ENCODE peak calls at places on chromosomes 7 and 10, in ten cellular contexts. One of them, this sample, is unnamed.

GRCh38 chr10:30115391-30116253 is 56.2 kb upstream of the JCAD start:
- DNase-seq in CD8-positive, alpha-beta T cell: no peak
- DNase-seq in BJ: no peak
- DNase-seq in stimulated activated CD4-positive, alpha-beta T cell treated with anti-CD3 and anti-CD28 coated beads, TNF-alpha, amount 100 ng/mL, for 4 hours: no peak
- DNase-seq in activated naive CD8-positive, alpha-beta T cell treated with anti-CD3 and anti-CD28 coated beads, Interleukin-2, amount 50 U/mL, for 24 hours: no peak
- DNase-seq in adipocyte: no peak
- DNase-seq in NCI-H748 treated with DMSO at 0.1 percent for 48 hours: no peak
- DNase-seq in breast epithelium: no peak
- DNase-seq in neural progenitor cell: peak
- DNase-seq in putamen: peak
- DNase-seq in this sample: no peak

GRCh38 chr10:54880943-54881342 is 79.9 kb upstream of the PCDH15 start:
- DNase-seq in putamen: no peak
- DNase-seq in neural progenitor cell: peak
- DNase-seq in adipocyte: no peak
- DNase-seq in breast epithelium: no peak
- DNase-seq in CD8-positive, alpha-beta T cell: no peak
- DNase-seq in activated naive CD8-positive, alpha-beta T cell treated with anti-CD3 and anti-CD28 coated beads, Interleukin-2, amount 50 U/mL, for 24 hours: no peak
- DNase-seq in NCI-H748 treated with DMSO at 0.1 percent for 48 hours: no peak
- DNase-seq in BJ: no peak
- DNase-seq in stimulated activated CD4-positive, alpha-beta T cell treated with anti-CD3 and anti-CD28 coated beads, TNF-alpha, amount 100 ng/mL, for 4 hours: no peak
- DNase-seq in this sample: no peak

GRCh38 chr10:78811174-78811573 is 257.6 kb upstream of the ZMIZ1 start:
- DNase-seq in putamen: no peak
- DNase-seq in breast epithelium: no peak
- DNase-seq in NCI-H748 treated with DMSO at 0.1 percent for 48 hours: no peak
- DNase-seq in neural progenitor cell: no peak
- DNase-seq in adipocyte: no peak
- DNase-seq in BJ: no peak
- DNase-seq in stimulated activated CD4-positive, alpha-beta T cell treated with anti-CD3 and anti-CD28 coated beads, TNF-alpha, amount 100 ng/mL, for 4 hours: no peak
- DNase-seq in activated naive CD8-positive, alpha-beta T cell treated with anti-CD3 and anti-CD28 coated beads, Interleukin-2, amount 50 U/mL, for 24 hours: no peak
- DNase-seq in CD8-positive, alpha-beta T cell: no peak
- DNase-seq in this sample: no peak

GRCh38 chr7:29879609-29880008 is 73.3 kb downstream of the WIPF3 start:
- DNase-seq in NCI-H748 treated with DMSO at 0.1 percent for 48 hours: no peak
- DNase-seq in CD8-positive, alpha-beta T cell: no peak
- DNase-seq in breast epithelium: no peak
- DNase-seq in adipocyte: no peak
- DNase-seq in stimulated activated CD4-positive, alpha-beta T cell treated with anti-CD3 and anti-CD28 coated beads, TNF-alpha, amount 100 ng/mL, for 4 hours: no peak
- DNase-seq in activated naive CD8-positive, alpha-beta T cell treated with anti-CD3 and anti-CD28 coated beads, Interleukin-2, amount 50 U/mL, for 24 hours: peak
- DNase-seq in neural progenitor cell: no peak
- DNase-seq in BJ: no peak
- DNase-seq in putamen: no peak
- DNase-seq in this sample: no peak

GRCh38 chr7:111873963-111874693 is 311.8 kb upstream of the IMMP2L start:
- DNase-seq in stimulated activated CD4-positive, alpha-beta T cell treated with anti-CD3 and anti-CD28 coated beads, TNF-alpha, amount 100 ng/mL, for 4 hours: no peak
- DNase-seq in breast epithelium: no peak
- DNase-seq in putamen: peak
- DNase-seq in BJ: no peak
- DNase-seq in activated naive CD8-positive, alpha-beta T cell treated with anti-CD3 and anti-CD28 coated beads, Interleukin-2, amount 50 U/mL, for 24 hours: no peak
- DNase-seq in neural progenitor cell: no peak
- DNase-seq in CD8-positive, alpha-beta T cell: no peak
- DNase-seq in adipocyte: peak
- DNase-seq in NCI-H748 treated with DMSO at 0.1 percent for 48 hours: no peak
- DNase-seq in this sample: no peak

GRCh38 chr7:158997471-158997870 is 141.1 kb downstream of the DYNC2I1 start:
- DNase-seq in NCI-H748 treated with DMSO at 0.1 percent for 48 hours: no peak
- DNase-seq in BJ: no peak
- DNase-seq in breast epithelium: no peak
- DNase-seq in putamen: no peak
- DNase-seq in neural progenitor cell: no peak
- DNase-seq in adipocyte: no peak
- DNase-seq in CD8-positive, alpha-beta T cell: no peak
- DNase-seq in stimulated activated CD4-positive, alpha-beta T cell treated with anti-CD3 and anti-CD28 coated beads, TNF-alpha, amount 100 ng/mL, for 4 hours: no peak
- DNase-seq in activated naive CD8-positive, alpha-beta T cell treated with anti-CD3 and anti-CD28 coated beads, Interleukin-2, amount 50 U/mL, for 24 hours: no peak
- DNase-seq in this sample: no peak

GRCh38 chr7:138797715-138798320 is at the start of the genes ATP6V0A4 and TMEM213:
- DNase-seq in CD8-positive, alpha-beta T cell: no peak
- DNase-seq in neural progenitor cell: peak
- DNase-seq in stimulated activated CD4-positive, alpha-beta T cell treated with anti-CD3 and anti-CD28 coated beads, TNF-alpha, amount 100 ng/mL, for 4 hours: no peak
- DNase-seq in NCI-H748 treated with DMSO at 0.1 percent for 48 hours: no peak
- DNase-seq in BJ: no peak
- DNase-seq in putamen: no peak
- DNase-seq in breast epithelium: no peak
- DNase-seq in adipocyte: no peak
- DNase-seq in activated naive CD8-positive, alpha-beta T cell treated with anti-CD3 and anti-CD28 coated beads, Interleukin-2, amount 50 U/mL, for 24 hours: no peak
- DNase-seq in this sample: no peak

GRCh38 chr10:43979551-43979950 is 330.9 kb upstream of the ZNF32 start:
- DNase-seq in stimulated activated CD4-positive, alpha-beta T cell treated with anti-CD3 and anti-CD28 coated beads, TNF-alpha, amount 100 ng/mL, for 4 hours: no peak
- DNase-seq in CD8-positive, alpha-beta T cell: peak
- DNase-seq in adipocyte: no peak
- DNase-seq in putamen: no peak
- DNase-seq in NCI-H748 treated with DMSO at 0.1 percent for 48 hours: no peak
- DNase-seq in breast epithelium: no peak
- DNase-seq in activated naive CD8-positive, alpha-beta T cell treated with anti-CD3 and anti-CD28 coated beads, Interleukin-2, amount 50 U/mL, for 24 hours: no peak
- DNase-seq in BJ: no peak
- DNase-seq in neural progenitor cell: no peak
- DNase-seq in this sample: no peak

GRCh38 chr10:74877899-74878298 is 51.5 kb downstream of the KAT6B start:
- DNase-seq in neural progenitor cell: no peak
- DNase-seq in stimulated activated CD4-positive, alpha-beta T cell treated with anti-CD3 and anti-CD28 coated beads, TNF-alpha, amount 100 ng/mL, for 4 hours: no peak
- DNase-seq in CD8-positive, alpha-beta T cell: no peak
- DNase-seq in breast epithelium: no peak
- DNase-seq in putamen: no peak
- DNase-seq in BJ: no peak
- DNase-seq in NCI-H748 treated with DMSO at 0.1 percent for 48 hours: no peak
- DNase-seq in activated naive CD8-positive, alpha-beta T cell treated with anti-CD3 and anti-CD28 coated beads, Interleukin-2, amount 50 U/mL, for 24 hours: no peak
- DNase-seq in adipocyte: no peak
- DNase-seq in this sample: no peak

GRCh38 chr10:63137306-63137705 is 4.2 kb downstream of the NRBF2 start:
- DNase-seq in putamen: no peak
- DNase-seq in CD8-positive, alpha-beta T cell: no peak
- DNase-seq in NCI-H748 treated with DMSO at 0.1 percent for 48 hours: no peak
- DNase-seq in neural progenitor cell: no peak
- DNase-seq in activated naive CD8-positive, alpha-beta T cell treated with anti-CD3 and anti-CD28 coated beads, Interleukin-2, amount 50 U/mL, for 24 hours: no peak
- DNase-seq in stimulated activated CD4-positive, alpha-beta T cell treated with anti-CD3 and anti-CD28 coated beads, TNF-alpha, amount 100 ng/mL, for 4 hours: no peak
- DNase-seq in breast epithelium: no peak
- DNase-seq in BJ: no peak
- DNase-seq in adipocyte: no peak
- DNase-seq in this sample: peak

GRCh38 chr7:52705768-52706167 is 329.7 kb upstream of the POM121L12 start:
- DNase-seq in BJ: no peak
- DNase-seq in NCI-H748 treated with DMSO at 0.1 percent for 48 hours: no peak
- DNase-seq in CD8-positive, alpha-beta T cell: no peak
- DNase-seq in neural progenitor cell: no peak
- DNase-seq in adipocyte: no peak
- DNase-seq in stimulated activated CD4-positive, alpha-beta T cell treated with anti-CD3 and anti-CD28 coated beads, TNF-alpha, amount 100 ng/mL, for 4 hours: no peak
- DNase-seq in breast epithelium: no peak
- DNase-seq in activated naive CD8-positive, alpha-beta T cell treated with anti-CD3 and anti-CD28 coated beads, Interleukin-2, amount 50 U/mL, for 24 hours: no peak
- DNase-seq in putamen: no peak
- DNase-seq in this sample: no peak

GRCh38 chr7:77246031-77246430 is 46.4 kb upstream of the FGL2 start:
- DNase-seq in neural progenitor cell: no peak
- DNase-seq in BJ: no peak
- DNase-seq in breast epithelium: no peak
- DNase-seq in NCI-H748 treated with DMSO at 0.1 percent for 48 hours: no peak
- DNase-seq in CD8-positive, alpha-beta T cell: no peak
- DNase-seq in putamen: no peak
- DNase-seq in adipocyte: no peak
- DNase-seq in activated naive CD8-positive, alpha-beta T cell treated with anti-CD3 and anti-CD28 coated beads, Interleukin-2, amount 50 U/mL, for 24 hours: no peak
- DNase-seq in stimulated activated CD4-positive, alpha-beta T cell treated with anti-CD3 and anti-CD28 coated beads, TNF-alpha, amount 100 ng/mL, for 4 hours: no peak
- DNase-seq in this sample: no peak

GRCh38 chr7:106071999-106072714 is 40.0 kb downstream of the SYPL1 start:
- DNase-seq in CD8-positive, alpha-beta T cell: no peak
- DNase-seq in activated naive CD8-positive, alpha-beta T cell treated with anti-CD3 and anti-CD28 coated beads, Interleukin-2, amount 50 U/mL, for 24 hours: no peak
- DNase-seq in BJ: no peak
- DNase-seq in NCI-H748 treated with DMSO at 0.1 percent for 48 hours: peak
- DNase-seq in adipocyte: no peak
- DNase-seq in stimulated activated CD4-positive, alpha-beta T cell treated with anti-CD3 and anti-CD28 coated beads, TNF-alpha, amount 100 ng/mL, for 4 hours: no peak
- DNase-seq in neural progenitor cell: no peak
- DNase-seq in putamen: no peak
- DNase-seq in breast epithelium: no peak
- DNase-seq in this sample: no peak

GRCh38 chr10:75974080-75974479 is 542.7 kb downstream of the LRMDA start:
- DNase-seq in stimulated activated CD4-positive, alpha-beta T cell treated with anti-CD3 and anti-CD28 coated beads, TNF-alpha, amount 100 ng/mL, for 4 hours: no peak
- DNase-seq in putamen: no peak
- DNase-seq in CD8-positive, alpha-beta T cell: no peak
- DNase-seq in activated naive CD8-positive, alpha-beta T cell treated with anti-CD3 and anti-CD28 coated beads, Interleukin-2, amount 50 U/mL, for 24 hours: no peak
- DNase-seq in adipocyte: no peak
- DNase-seq in BJ: no peak
- DNase-seq in breast epithelium: no peak
- DNase-seq in NCI-H748 treated with DMSO at 0.1 percent for 48 hours: no peak
- DNase-seq in neural progenitor cell: no peak
- DNase-seq in this sample: no peak

GRCh38 chr7:44986218-44987053 is 7.6 kb upstream of the MYO1G start:
- DNase-seq in BJ: no peak
- DNase-seq in stimulated activated CD4-positive, alpha-beta T cell treated with anti-CD3 and anti-CD28 coated beads, TNF-alpha, amount 100 ng/mL, for 4 hours: peak
- DNase-seq in NCI-H748 treated with DMSO at 0.1 percent for 48 hours: peak
- DNase-seq in neural progenitor cell: peak
- DNase-seq in activated naive CD8-positive, alpha-beta T cell treated with anti-CD3 and anti-CD28 coated beads, Interleukin-2, amount 50 U/mL, for 24 hours: peak
- DNase-seq in adipocyte: peak
- DNase-seq in putamen: peak
- DNase-seq in breast epithelium: peak
- DNase-seq in CD8-positive, alpha-beta T cell: peak
- DNase-seq in this sample: peak

GRCh38 chr10:110426294-110427153 is 71.2 kb upstream of the DUSP5 start:
- DNase-seq in neural progenitor cell: no peak
- DNase-seq in breast epithelium: no peak
- DNase-seq in stimulated activated CD4-positive, alpha-beta T cell treated with anti-CD3 and anti-CD28 coated beads, TNF-alpha, amount 100 ng/mL, for 4 hours: no peak
- DNase-seq in NCI-H748 treated with DMSO at 0.1 percent for 48 hours: no peak
- DNase-seq in activated naive CD8-positive, alpha-beta T cell treated with anti-CD3 and anti-CD28 coated beads, Interleukin-2, amount 50 U/mL, for 24 hours: no peak
- DNase-seq in CD8-positive, alpha-beta T cell: no peak
- DNase-seq in putamen: no peak
- DNase-seq in adipocyte: peak
- DNase-seq in BJ: peak
- DNase-seq in this sample: peak

GRCh38 chr7:150375662-150376521 is 3.2 kb upstream of the ZNF775 start:
- DNase-seq in adipocyte: no peak
- DNase-seq in activated naive CD8-positive, alpha-beta T cell treated with anti-CD3 and anti-CD28 coated beads, Interleukin-2, amount 50 U/mL, for 24 hours: peak
- DNase-seq in neural progenitor cell: peak
- DNase-seq in CD8-positive, alpha-beta T cell: no peak
- DNase-seq in stimulated activated CD4-positive, alpha-beta T cell treated with anti-CD3 and anti-CD28 coated beads, TNF-alpha, amount 100 ng/mL, for 4 hours: no peak
- DNase-seq in NCI-H748 treated with DMSO at 0.1 percent for 48 hours: no peak
- DNase-seq in putamen: no peak
- DNase-seq in BJ: no peak
- DNase-seq in breast epithelium: no peak
- DNase-seq in this sample: no peak

GRCh38 chr7:135938086-135938485 is 39.1 kb downstream of the MTPN start:
- DNase-seq in NCI-H748 treated with DMSO at 0.1 percent for 48 hours: no peak
- DNase-seq in stimulated activated CD4-positive, alpha-beta T cell treated with anti-CD3 and anti-CD28 coated beads, TNF-alpha, amount 100 ng/mL, for 4 hours: no peak
- DNase-seq in breast epithelium: no peak
- DNase-seq in putamen: no peak
- DNase-seq in CD8-positive, alpha-beta T cell: no peak
- DNase-seq in BJ: no peak
- DNase-seq in adipocyte: no peak
- DNase-seq in neural progenitor cell: no peak
- DNase-seq in activated naive CD8-positive, alpha-beta T cell treated with anti-CD3 and anti-CD28 coated beads, Interleukin-2, amount 50 U/mL, for 24 hours: no peak
- DNase-seq in this sample: no peak

GRCh38 chr7:81990395-81990794 is 220.5 kb upstream of the HGF start:
- DNase-seq in adipocyte: peak
- DNase-seq in BJ: peak
- DNase-seq in neural progenitor cell: no peak
- DNase-seq in stimulated activated CD4-positive, alpha-beta T cell treated with anti-CD3 and anti-CD28 coated beads, TNF-alpha, amount 100 ng/mL, for 4 hours: no peak
- DNase-seq in breast epithelium: no peak
- DNase-seq in activated naive CD8-positive, alpha-beta T cell treated with anti-CD3 and anti-CD28 coated beads, Interleukin-2, amount 50 U/mL, for 24 hours: no peak
- DNase-seq in NCI-H748 treated with DMSO at 0.1 percent for 48 hours: no peak
- DNase-seq in CD8-positive, alpha-beta T cell: no peak
- DNase-seq in putamen: no peak
- DNase-seq in this sample: peak

GRCh38 chr7:19376591-19376990 is 231.4 kb upstream of the FERD3L start:
- DNase-seq in NCI-H748 treated with DMSO at 0.1 percent for 48 hours: no peak
- DNase-seq in putamen: no peak
- DNase-seq in activated naive CD8-positive, alpha-beta T cell treated with anti-CD3 and anti-CD28 coated beads, Interleukin-2, amount 50 U/mL, for 24 hours: no peak
- DNase-seq in stimulated activated CD4-positive, alpha-beta T cell treated with anti-CD3 and anti-CD28 coated beads, TNF-alpha, amount 100 ng/mL, for 4 hours: no peak
- DNase-seq in breast epithelium: no peak
- DNase-seq in CD8-positive, alpha-beta T cell: no peak
- DNase-seq in adipocyte: no peak
- DNase-seq in neural progenitor cell: no peak
- DNase-seq in BJ: no peak
- DNase-seq in this sample: no peak

GRCh38 chr10:93468532-93469213 is 13.5 kb downstream of the MYOF start:
- DNase-seq in neural progenitor cell: no peak
- DNase-seq in stimulated activated CD4-positive, alpha-beta T cell treated with anti-CD3 and anti-CD28 coated beads, TNF-alpha, amount 100 ng/mL, for 4 hours: no peak
- DNase-seq in NCI-H748 treated with DMSO at 0.1 percent for 48 hours: no peak
- DNase-seq in adipocyte: peak
- DNase-seq in breast epithelium: no peak
- DNase-seq in BJ: peak
- DNase-seq in activated naive CD8-positive, alpha-beta T cell treated with anti-CD3 and anti-CD28 coated beads, Interleukin-2, amount 50 U/mL, for 24 hours: no peak
- DNase-seq in CD8-positive, alpha-beta T cell: no peak
- DNase-seq in putamen: no peak
- DNase-seq in this sample: peak

GRCh38 chr7:11236680-11237079 is 263.0 kb downstream of the PHF14 start:
- DNase-seq in BJ: no peak
- DNase-seq in breast epithelium: no peak
- DNase-seq in stimulated activated CD4-positive, alpha-beta T cell treated with anti-CD3 and anti-CD28 coated beads, TNF-alpha, amount 100 ng/mL, for 4 hours: no peak
- DNase-seq in CD8-positive, alpha-beta T cell: no peak
- DNase-seq in NCI-H748 treated with DMSO at 0.1 percent for 48 hours: no peak
- DNase-seq in neural progenitor cell: no peak
- DNase-seq in adipocyte: no peak
- DNase-seq in putamen: no peak
- DNase-seq in activated naive CD8-positive, alpha-beta T cell treated with anti-CD3 and anti-CD28 coated beads, Interleukin-2, amount 50 U/mL, for 24 hours: no peak
- DNase-seq in this sample: no peak

GRCh38 chr7:46752881-46753366 is 829.0 kb downstream of the TNS3 start:
- DNase-seq in stimulated activated CD4-positive, alpha-beta T cell treated with anti-CD3 and anti-CD28 coated beads, TNF-alpha, amount 100 ng/mL, for 4 hours: no peak
- DNase-seq in putamen: no peak
- DNase-seq in neural progenitor cell: no peak
- DNase-seq in adipocyte: peak
- DNase-seq in BJ: peak
- DNase-seq in CD8-positive, alpha-beta T cell: no peak
- DNase-seq in activated naive CD8-positive, alpha-beta T cell treated with anti-CD3 and anti-CD28 coated beads, Interleukin-2, amount 50 U/mL, for 24 hours: no peak
- DNase-seq in NCI-H748 treated with DMSO at 0.1 percent for 48 hours: no peak
- DNase-seq in breast epithelium: no peak
- DNase-seq in this sample: peak

GRCh38 chr7:36128448-36129047 is 24.5 kb upstream of the EEPD1 start:
- DNase-seq in breast epithelium: peak
- DNase-seq in neural progenitor cell: no peak
- DNase-seq in putamen: peak
- DNase-seq in stimulated activated CD4-positive, alpha-beta T cell treated with anti-CD3 and anti-CD28 coated beads, TNF-alpha, amount 100 ng/mL, for 4 hours: no peak
- DNase-seq in adipocyte: peak
- DNase-seq in activated naive CD8-positive, alpha-beta T cell treated with anti-CD3 and anti-CD28 coated beads, Interleukin-2, amount 50 U/mL, for 24 hours: no peak
- DNase-seq in BJ: peak
- DNase-seq in NCI-H748 treated with DMSO at 0.1 percent for 48 hours: peak
- DNase-seq in CD8-positive, alpha-beta T cell: no peak
- DNase-seq in this sample: peak

GRCh38 chr10:76695069-76695468 is 942.5 kb downstream of the KCNMA1 start:
- DNase-seq in NCI-H748 treated with DMSO at 0.1 percent for 48 hours: no peak
- DNase-seq in breast epithelium: no peak
- DNase-seq in activated naive CD8-positive, alpha-beta T cell treated with anti-CD3 and anti-CD28 coated beads, Interleukin-2, amount 50 U/mL, for 24 hours: no peak
- DNase-seq in stimulated activated CD4-positive, alpha-beta T cell treated with anti-CD3 and anti-CD28 coated beads, TNF-alpha, amount 100 ng/mL, for 4 hours: no peak
- DNase-seq in neural progenitor cell: no peak
- DNase-seq in CD8-positive, alpha-beta T cell: no peak
- DNase-seq in BJ: no peak
- DNase-seq in putamen: no peak
- DNase-seq in adipocyte: peak
- DNase-seq in this sample: no peak

GRCh38 chr7:130926021-130926691 is 192.1 kb upstream of the KLF14 start:
- DNase-seq in breast epithelium: no peak
- DNase-seq in NCI-H748 treated with DMSO at 0.1 percent for 48 hours: no peak
- DNase-seq in putamen: no peak
- DNase-seq in neural progenitor cell: no peak
- DNase-seq in activated naive CD8-positive, alpha-beta T cell treated with anti-CD3 and anti-CD28 coated beads, Interleukin-2, amount 50 U/mL, for 24 hours: no peak
- DNase-seq in adipocyte: no peak
- DNase-seq in CD8-positive, alpha-beta T cell: no peak
- DNase-seq in stimulated activated CD4-positive, alpha-beta T cell treated with anti-CD3 and anti-CD28 coated beads, TNF-alpha, amount 100 ng/mL, for 4 hours: no peak
- DNase-seq in BJ: no peak
- DNase-seq in this sample: no peak

GRCh38 chr7:137760111-137760510 is 86.7 kb downstream of the DGKI start:
- DNase-seq in stimulated activated CD4-positive, alpha-beta T cell treated with anti-CD3 and anti-CD28 coated beads, TNF-alpha, amount 100 ng/mL, for 4 hours: no peak
- DNase-seq in activated naive CD8-positive, alpha-beta T cell treated with anti-CD3 and anti-CD28 coated beads, Interleukin-2, amount 50 U/mL, for 24 hours: no peak
- DNase-seq in putamen: no peak
- DNase-seq in neural progenitor cell: peak
- DNase-seq in CD8-positive, alpha-beta T cell: no peak
- DNase-seq in NCI-H748 treated with DMSO at 0.1 percent for 48 hours: no peak
- DNase-seq in breast epithelium: no peak
- DNase-seq in adipocyte: no peak
- DNase-seq in BJ: no peak
- DNase-seq in this sample: no peak

GRCh38 chr7:42843209-42843800 is 68.6 kb downstream of the C7orf25 start:
- DNase-seq in breast epithelium: no peak
- DNase-seq in BJ: no peak
- DNase-seq in NCI-H748 treated with DMSO at 0.1 percent for 48 hours: peak
- DNase-seq in stimulated activated CD4-positive, alpha-beta T cell treated with anti-CD3 and anti-CD28 coated beads, TNF-alpha, amount 100 ng/mL, for 4 hours: no peak
- DNase-seq in activated naive CD8-positive, alpha-beta T cell treated with anti-CD3 and anti-CD28 coated beads, Interleukin-2, amount 50 U/mL, for 24 hours: peak
- DNase-seq in CD8-positive, alpha-beta T cell: no peak
- DNase-seq in adipocyte: peak
- DNase-seq in neural progenitor cell: peak
- DNase-seq in putamen: peak
- DNase-seq in this sample: peak